ENCODE peak calls at places on chromosomes 5 and 9, in four cellular contexts. One of them, this sample, is unnamed.

GRCh38 chr5:80211292-80211691 is 44.6 kb downstream of the SERINC5 start:
- DNase-seq in aorta: no peak
- DNase-seq in A673: no peak
- DNase-seq in HFFc6: no peak
- DNase-seq in this sample: no peak

GRCh38 chr5:141825836-141826560 is 52.2 kb downstream of the PCDH1 start:
- DNase-seq in HFFc6: no peak
- DNase-seq in A673: no peak
- DNase-seq in aorta: no peak
- DNase-seq in this sample: no peak

GRCh38 chr5:4295663-4296339 is 700.2 kb downstream of the IRX1 start:
- DNase-seq in HFFc6: no peak
- DNase-seq in aorta: no peak
- DNase-seq in A673: peak
- DNase-seq in this sample: peak

GRCh38 chr5:75729321-75729720 is 12.1 kb upstream of the POC5 start:
- DNase-seq in A673: no peak
- DNase-seq in HFFc6: no peak
- DNase-seq in aorta: no peak
- DNase-seq in this sample: no peak

GRCh38 chr9:124707667-124708066 is 63.4 kb downstream of the NR6A1 start:
- DNase-seq in aorta: no peak
- DNase-seq in HFFc6: no peak
- DNase-seq in A673: no peak
- DNase-seq in this sample: no peak

GRCh38 chr9:37954581-37954981 is 50.7 kb upstream of the SLC25A51 start:
- DNase-seq in HFFc6: no peak
- DNase-seq in A673: no peak
- DNase-seq in aorta: no peak
- DNase-seq in this sample: no peak

GRCh38 chr5:150848271-150848670 is 1.9 kb downstream of the IRGM start:
- DNase-seq in A673: no peak
- DNase-seq in HFFc6: peak
- DNase-seq in aorta: no peak
- DNase-seq in this sample: no peak

GRCh38 chr9:133153227-133154096 is 10.3 kb downstream of the GBGT1 start:
- DNase-seq in HFFc6: no peak
- DNase-seq in aorta: peak
- DNase-seq in A673: no peak
- DNase-seq in this sample: no peak

GRCh38 chr9:114497220-114497619 is 8.1 kb downstream of the WHRN start:
- DNase-seq in A673: no peak
- DNase-seq in aorta: no peak
- DNase-seq in HFFc6: no peak
- DNase-seq in this sample: no peak

GRCh38 chr9:20805766-20806165 is 121.7 kb downstream of the FOCAD start:
- DNase-seq in A673: no peak
- DNase-seq in HFFc6: no peak
- DNase-seq in aorta: no peak
- DNase-seq in this sample: no peak

GRCh38 chr5:171965740-171966139 is 40.7 kb downstream of the FBXW11 start:
- DNase-seq in aorta: no peak
- DNase-seq in HFFc6: no peak
- DNase-seq in A673: peak
- DNase-seq in this sample: no peak

GRCh38 chr9:11142965-11143738 is 530.4 kb upstream of the PTPRD start:
- DNase-seq in HFFc6: no peak
- DNase-seq in aorta: no peak
- DNase-seq in A673: no peak
- DNase-seq in this sample: no peak

GRCh38 chr9:36040271-36040925 is 3.7 kb downstream of the RECK start:
- DNase-seq in aorta: no peak
- DNase-seq in HFFc6: peak
- DNase-seq in A673: no peak
- DNase-seq in this sample: no peak

GRCh38 chr5:87769137-87769536 is 356.4 kb upstream of the CCNH start:
- DNase-seq in A673: no peak
- DNase-seq in HFFc6: no peak
- DNase-seq in aorta: no peak
- DNase-seq in this sample: no peak

GRCh38 chr5:132365213-132365612 is 4.3 kb upstream of the SLC22A5 start:
- DNase-seq in aorta: no peak
- DNase-seq in HFFc6: peak
- DNase-seq in A673: no peak
- DNase-seq in this sample: no peak

GRCh38 chr9:89529243-89530030 is 31.5 kb upstream of the SEMA4D start:
- DNase-seq in A673: no peak
- DNase-seq in aorta: no peak
- DNase-seq in HFFc6: no peak
- DNase-seq in this sample: no peak

GRCh38 chr9:91047529-91047928 is 245.9 kb downstream of the SYK start:
- DNase-seq in aorta: no peak
- DNase-seq in A673: no peak
- DNase-seq in HFFc6: no peak
- DNase-seq in this sample: no peak

GRCh38 chr5:61401726-61402125 is 69.7 kb downstream of the ZSWIM6 start:
- DNase-seq in A673: no peak
- DNase-seq in aorta: no peak
- DNase-seq in HFFc6: peak
- DNase-seq in this sample: no peak

GRCh38 chr9:121807918-121808278 is 156.5 kb downstream of the DAB2IP start:
- DNase-seq in HFFc6: no peak
- DNase-seq in A673: no peak
- DNase-seq in aorta: no peak
- DNase-seq in this sample: no peak

GRCh38 chr9:107275530-107275929 is 7.5 kb upstream of the RAD23B start:
- DNase-seq in aorta: no peak
- DNase-seq in HFFc6: no peak
- DNase-seq in A673: no peak
- DNase-seq in this sample: no peak

GRCh38 chr9:77218612-77219011 is 41.3 kb downstream of the VPS13A start:
- DNase-seq in A673: peak
- DNase-seq in aorta: no peak
- DNase-seq in HFFc6: peak
- DNase-seq in this sample: no peak

GRCh38 chr9:70988551-70988950 is 132.9 kb downstream of the TRPM3 start:
- DNase-seq in HFFc6: peak
- DNase-seq in aorta: no peak
- DNase-seq in A673: no peak
- DNase-seq in this sample: no peak

GRCh38 chr5:171093598-171093997 is 215.4 kb upstream of the TLX3 start:
- DNase-seq in A673: no peak
- DNase-seq in aorta: no peak
- DNase-seq in HFFc6: no peak
- DNase-seq in this sample: no peak

GRCh38 chr9:14301582-14301981 is 12.4 kb downstream of the NFIB start:
- DNase-seq in A673: no peak
- DNase-seq in aorta: no peak
- DNase-seq in HFFc6: no peak
- DNase-seq in this sample: no peak

GRCh38 chr9:75200892-75201470 is 112.7 kb downstream of the OSTF1 start:
- DNase-seq in aorta: no peak
- DNase-seq in HFFc6: peak
- DNase-seq in A673: peak
- DNase-seq in this sample: no peak

GRCh38 chr9:129126789-129127618 is 15.8 kb downstream of the PTPA start:
- DNase-seq in HFFc6: no peak
- DNase-seq in aorta: no peak
- DNase-seq in A673: peak
- DNase-seq in this sample: no peak

GRCh38 chr9:130254753-130255637 is 10.6 kb upstream of the HMCN2 start:
- DNase-seq in A673: no peak
- DNase-seq in aorta: no peak
- DNase-seq in HFFc6: no peak
- DNase-seq in this sample: no peak

GRCh38 chr5:95878417-95879323 is 56.1 kb upstream of the GLRX start:
- DNase-seq in aorta: no peak
- DNase-seq in A673: no peak
- DNase-seq in HFFc6: no peak
- DNase-seq in this sample: no peak

GRCh38 chr5:81506900-81507588 is 113.1 kb upstream of the ACOT12 start:
- DNase-seq in HFFc6: peak
- DNase-seq in A673: peak
- DNase-seq in aorta: peak
- DNase-seq in this sample: peak

This sample was measured in SK-N-MC.